ENCODE peak calls at places on chromosome 13, in four cellular contexts. Q is CD4-positive, alpha-beta T cell; K is mucosa of descending colon; V is left lung. N is an unnamed sample.

GRCh38 chr13:77387607-77388200 is 60.8 kb upstream of the MYCBP2 start:
- ATAC-seq in Q (no peak), K (no peak), V (no peak), N (no peak)

GRCh38 chr13:96089749-96090239 is at the start of gene HS6ST3:
- ATAC-seq in Q (no peak), K (peak), V (peak), N (peak)

GRCh38 chr13:47213057-47213456 is 316.2 kb upstream of the HTR2A start:
- ATAC-seq in Q (no peak), K (no peak), V (no peak), N (no peak)

GRCh38 chr13:97212540-97213146 is 9.5 kb upstream of the MBNL2 start:
- ATAC-seq in Q (no peak), K (peak), V (peak), N (no peak)

GRCh38 chr13:73741111-73741510 is 393.1 kb downstream of the KLF12 start:
- ATAC-seq in Q (peak), K (no peak), V (no peak), N (no peak)

GRCh38 chr13:89518289-89519077 is 1829.0 kb upstream of the MIR17HG start:
- ATAC-seq in Q (no peak), K (no peak), V (no peak), N (no peak)

GRCh38 chr13:50285283-50285682 is 270.0 kb downstream of the KCNRG start:
- ATAC-seq in Q (no peak), K (no peak), V (no peak), N (no peak)

GRCh38 chr13:32019612-32020233 is 11.9 kb upstream of the FRY start:
- ATAC-seq in Q (peak), K (peak), V (peak), N (no peak)

GRCh38 chr13:78022164-78022877 is 103.7 kb upstream of the EDNRB start:
- ATAC-seq in Q (peak), K (peak), V (peak), N (no peak)

GRCh38 chr13:31951215-31951678 is 80.3 kb upstream of the FRY start:
- ATAC-seq in Q (peak), K (peak), V (peak), N (peak)

GRCh38 chr13:40485611-40486517 is 180.6 kb downstream of the FOXO1 start:
- ATAC-seq in Q (peak), K (peak), V (peak), N (no peak)

GRCh38 chr13:69565334-69565733 is 542.3 kb upstream of the ATXN8OS start:
- ATAC-seq in Q (no peak), K (peak), V (peak), N (no peak)
- TF ChIP-seq CTCF in Q (no peak), K (no peak), V (no peak), N (no peak)

GRCh38 chr13:42417624-42418023 is 145.7 kb downstream of the AKAP11 start:
- ATAC-seq in Q (no peak), K (no peak), V (no peak), N (no peak)

GRCh38 chr13:42420304-42420703 is 148.4 kb downstream of the AKAP11 start:
- ATAC-seq in Q (no peak), K (no peak), V (no peak), N (no peak)

GRCh38 chr13:42418184-42418583 is 146.2 kb downstream of the AKAP11 start:
- ATAC-seq in Q (no peak), K (no peak), V (no peak), N (no peak)

GRCh38 chr13:42424182-42424581 is 149.8 kb upstream of the TNFSF11 start:
- ATAC-seq in Q (no peak), K (no peak), V (no peak), N (no peak)

GRCh38 chr13:42422681-42423080 is 150.7 kb downstream of the AKAP11 start:
- ATAC-seq in Q (no peak), K (no peak), V (no peak), N (no peak)
- TF ChIP-seq CTCF in Q (no peak), K (no peak), V (no peak), N (no peak)

GRCh38 chr13:98468352-98468751 is 108.6 kb downstream of the STK24 start:
- ATAC-seq in Q (no peak), K (no peak), V (no peak), N (no peak)
- TF ChIP-seq CTCF in Q (no peak), K (no peak), V (no peak), N (no peak)

GRCh38 chr13:20968745-20969144 is 66.2 kb upstream of the XPO4 start:
- ATAC-seq in Q (no peak), K (no peak), V (no peak), N (no peak)

GRCh38 chr13:20972731-20973130 is 70.2 kb upstream of the XPO4 start:
- ATAC-seq in Q (no peak), K (no peak), V (no peak), N (no peak)

GRCh38 chr13:20969182-20969581 is 66.6 kb upstream of the XPO4 start:
- ATAC-seq in Q (no peak), K (no peak), V (no peak), N (no peak)

GRCh38 chr13:20964904-20965303 is 62.4 kb upstream of the XPO4 start:
- ATAC-seq in Q (no peak), K (no peak), V (no peak), N (no peak)

DNA sequence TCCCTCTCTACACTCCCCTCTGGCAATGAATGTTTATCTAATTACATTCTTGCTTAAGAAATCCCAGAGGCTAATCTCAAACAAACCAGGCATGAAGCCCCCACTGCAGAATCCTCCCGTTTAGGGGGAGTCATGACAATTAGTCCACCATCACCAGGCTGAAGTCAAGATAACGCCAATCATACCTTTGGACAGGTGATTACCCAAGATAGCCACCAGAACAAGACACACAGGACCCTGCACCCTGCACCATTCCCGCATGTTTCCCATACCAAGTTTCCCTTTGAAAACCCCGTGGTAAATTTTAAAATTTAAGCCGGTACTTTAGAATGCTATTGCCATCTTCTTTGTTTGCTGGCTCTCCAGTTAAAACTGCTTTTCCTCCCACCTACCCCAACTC is 64.8 kb upstream of the XPO4 start:
- ATAC-seq in Q (no peak), K (no peak), V (no peak), N (no peak)
- TF ChIP-seq CTCF in Q (no peak), K (no peak), V (no peak), N (no peak)

DNA sequence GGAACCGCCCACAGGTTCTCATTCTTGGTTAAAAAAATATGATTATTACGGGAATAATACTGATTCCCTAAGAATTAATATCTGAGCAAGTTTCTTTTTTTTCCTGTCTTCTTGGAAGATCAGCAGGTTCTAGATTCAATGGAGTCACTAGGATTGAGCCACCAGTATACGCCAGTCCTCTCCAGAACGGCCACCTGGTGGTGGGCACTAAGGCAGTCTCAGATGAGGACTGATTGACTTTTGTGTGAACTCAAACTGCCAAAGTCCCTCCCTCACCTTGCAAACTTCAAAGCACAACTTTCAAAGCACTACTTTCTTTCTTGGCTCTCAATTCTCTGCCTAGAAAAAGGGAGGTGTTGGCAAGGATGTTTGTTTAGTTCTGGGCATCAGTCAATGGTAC is 33.3 kb upstream of the ALOX5AP start:
- ATAC-seq in Q (no peak), K (no peak), V (no peak), N (no peak)
- TF ChIP-seq CTCF in Q (no peak), K (no peak), V (no peak), N (no peak)